ENCODE peak calls at places on chromosomes 6 and 20, in ten cellular contexts. T is cardiac muscle cell, P is epithelial cell of esophagus, E is fibroblast of pulmonary artery, H is GM12865, U is brain microvascular endothelial cell, I is neural progenitor cell, Z is AG10803, A is tibial artery, X is HFF-Myc. Q is an unnamed sample.

GRCh38 chr6:64256483-64256882 is 620.9 kb downstream of the PHF3 start:
- DNase-seq in I (no peak), X (no peak), Z (no peak), U (no peak), T (no peak), P (no peak), E (no peak), H (no peak), A (no peak), Q (no peak)

GRCh38 chr6:167505782-167506181 is 180.9 kb downstream of the TTLL2 start:
- DNase-seq in X (no peak), P (no peak), T (no peak), E (no peak), I (no peak), A (no peak), U (no peak), Z (no peak), H (no peak), Q (no peak)

GRCh38 chr6:79065232-79065631 is 12.8 kb downstream of the PHIP start:
- DNase-seq in Z (no peak), E (peak; percentile 29), U (no peak), P (no peak), A (no peak), T (no peak), H (no peak), X (no peak), I (no peak), Q (peak; percentile 19)

GRCh38 chr20:1263853-1264252 is 2.2 kb upstream of the SNPH start:
- DNase-seq in E (peak; percentile 35), A (no peak), Z (peak; percentile 52), T (no peak), I (no peak), H (no peak), U (no peak), P (peak; percentile 32), X (no peak), Q (peak; percentile 51)

GRCh38 chr6:134363323-134364039 is 45.6 kb upstream of the SGK1 start:
- DNase-seq in X (no peak), P (peak; percentile 96), A (no peak), T (no peak), I (no peak), E (peak; percentile 51), U (peak; percentile 94), H (no peak), Z (peak; percentile 47), Q (no peak)

GRCh38 chr6:141463237-141463977 is 669.3 kb upstream of the GJE1 start:
- DNase-seq in H (peak; percentile 35), P (no peak), U (peak; percentile 58), T (no peak), A (no peak), Z (peak; percentile 53), E (peak; percentile 73), I (no peak), X (no peak), Q (peak; percentile 73)

GRCh38 chr20:34791289-34792020 is 34.0 kb downstream of the NCOA6 start:
- DNase-seq in P (no peak), I (peak; percentile 28), Z (peak; percentile 90), A (no peak), T (no peak), U (no peak), E (peak; percentile 60), X (no peak), H (no peak), Q (peak; percentile 70)

GRCh38 chr6:751765-752164 is 58.8 kb upstream of the EXOC2 start:
- DNase-seq in I (no peak), T (no peak), E (no peak), X (no peak), A (no peak), H (no peak), Z (no peak), P (no peak), U (no peak), Q (no peak)

GRCh38 chr6:117776441-117776840 is 101.2 kb downstream of the NUS1 start:
- DNase-seq in A (no peak), P (no peak), I (no peak), U (no peak), Z (peak; percentile 18), X (no peak), T (peak; percentile 18), H (peak; percentile 15), E (no peak), Q (peak; percentile 11)

GRCh38 chr20:36861625-36861874 is 14.4 kb upstream of the TLDC2 start:
- DNase-seq in E (no peak), U (no peak), X (no peak), T (no peak), A (peak; percentile 80), H (no peak), P (no peak), I (no peak), Z (no peak), Q (no peak)

GRCh38 chr20:36859700-36860330 is 16.1 kb upstream of the TLDC2 start:
- DNase-seq in U (no peak), X (no peak), I (no peak), E (no peak), T (no peak), A (no peak), H (no peak), Z (no peak), P (no peak), Q (no peak)

GRCh38 chr20:36860811-36861624 is 14.9 kb upstream of the TLDC2 start:
- DNase-seq in X (no peak), E (no peak), P (no peak), U (no peak), A (no peak), T (no peak), H (no peak), I (no peak), Z (no peak), Q (no peak)

GRCh38 chr20:36859282-36859555 is 16.7 kb upstream of the TLDC2 start:
- DNase-seq in U (no peak), X (no peak), H (no peak), A (no peak), T (no peak), Z (no peak), I (no peak), P (no peak), E (no peak), Q (no peak)

DNA sequence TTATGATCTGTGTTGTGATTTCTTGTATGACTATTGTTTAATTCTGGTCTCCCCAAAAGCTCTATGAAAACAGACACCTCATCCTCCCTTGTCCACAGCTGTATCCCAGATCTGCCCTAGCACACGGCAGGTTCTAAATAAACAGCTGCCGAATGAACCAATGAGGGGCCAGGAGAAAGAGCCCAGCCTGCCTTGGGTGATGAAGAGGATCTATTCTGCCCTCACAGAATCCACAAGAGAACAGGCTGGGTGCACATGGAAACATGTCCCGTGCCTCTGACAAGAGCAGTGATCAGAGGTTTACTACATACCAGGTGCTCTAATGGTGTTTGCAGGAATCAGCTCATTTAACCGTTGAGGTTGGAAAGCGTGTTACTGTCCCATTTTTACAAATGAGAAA is 15.6 kb upstream of the TLDC2 start:
- DNase-seq in P (no peak), X (no peak), I (no peak), E (no peak), Z (no peak), T (no peak), H (no peak), U (no peak), A (no peak), Q (no peak)
- H3K4me3 ChIP-seq in P (no peak overlapping the region), X (peak overlapping the region; percentile 84), I (no peak overlapping the region), E (no peak overlapping the region), Z (no peak overlapping the region), T (no peak overlapping the region), H (no peak overlapping the region), U (no peak overlapping the region), A (peak overlapping the region; percentile 72), Q (no peak overlapping the region)

GRCh38 chr6:11044712-11045167 is 635 bp upstream of the ELOVL2 start:
- DNase-seq in E (no peak), I (no peak), A (no peak), H (no peak), U (no peak), Z (no peak), P (no peak), T (no peak), X (no peak), Q (no peak)
- TF ChIP-seq CTCF in E (no peak), I (no peak), A (no peak), H (no peak), U (no peak), Z (no peak), P (no peak), T (no peak), X (no peak), Q (no peak)

GRCh38 chr6:139473239-139473701 is 98.8 kb upstream of the CITED2 start:
- DNase-seq in I (peak; percentile 57), Z (peak; percentile 20), A (no peak), H (no peak), U (no peak), T (no peak), X (no peak), P (peak; percentile 33), E (no peak), Q (peak; percentile 34)

GRCh38 chr6:139474145-139475108 is 100.0 kb upstream of the CITED2 start:
- DNase-seq in A (no peak), U (no peak), I (peak; percentile 43), H (peak; percentile 44), Z (peak; percentile 56), P (peak; percentile 8), E (peak; percentile 56), X (no peak), T (no peak), Q (peak; percentile 81)

GRCh38 chr6:139475231-139475630 is 100.8 kb upstream of the CITED2 start:
- DNase-seq in Z (no peak), H (no peak), X (no peak), P (no peak), T (no peak), U (no peak), A (no peak), E (no peak), I (no peak), Q (no peak)

GRCh38 chr6:139472341-139473038 is 98.0 kb upstream of the CITED2 start:
- DNase-seq in H (no peak), U (no peak), T (no peak), A (no peak), Z (peak; percentile 74), X (no peak), E (peak; percentile 46), P (no peak), I (no peak), Q (peak; percentile 72)

GRCh38 chr6:139473731-139474130 is 99.3 kb upstream of the CITED2 start:
- DNase-seq in U (no peak), H (no peak), P (no peak), X (no peak), A (no peak), I (no peak), T (no peak), E (no peak), Z (peak; percentile 41), Q (peak; percentile 11)
- H3K4me3 ChIP-seq in U (no peak overlapping the region), H (no peak overlapping the region), P (no peak overlapping the region), X (no peak overlapping the region), A (no peak overlapping the region), I (no peak overlapping the region), T (no peak overlapping the region), E (no peak overlapping the region), Z (no peak overlapping the region), Q (no peak overlapping the region)

DNA sequence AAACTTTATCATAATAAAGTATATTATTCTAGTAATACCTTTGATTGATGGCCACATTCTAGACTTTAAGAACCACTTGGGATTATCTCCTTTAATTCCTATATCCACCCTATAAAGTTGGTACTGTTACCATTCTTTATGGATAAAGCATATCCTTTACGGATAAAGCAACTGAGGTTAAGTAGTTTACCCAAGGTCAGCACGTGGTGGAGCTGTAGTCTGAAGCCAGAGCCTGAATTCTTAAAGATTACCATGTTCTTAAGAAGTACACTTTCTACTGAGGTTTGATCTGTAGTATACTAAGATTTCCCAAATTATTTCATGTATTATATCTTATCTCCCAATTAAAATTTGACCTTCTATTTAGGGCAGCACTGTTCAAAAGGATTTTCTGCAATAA is 3.0 kb upstream of the NCOA7 start:
- DNase-seq in A (no peak), E (peak; percentile 78), X (no peak), T (no peak), Z (peak; percentile 39), P (peak; percentile 27), H (peak; percentile 30), U (no peak), I (no peak), Q (peak; percentile 68)
- TF ChIP-seq CTCF in A (no peak), E (peak; percentile 44), X (peak; percentile 29), T (peak; percentile 41), Z (peak; percentile 42), P (peak; percentile 20), H (no peak), U (peak; percentile 46), I (peak; percentile 10), Q (no peak)